ENCODE peak calls at places on chromosomes 5 and 9, in eight cellular contexts. L is fibroblast of villous mesenchyme, Q is ovary, X is NB4, B is endodermal cell, G is lung, Y is BJ, K is heart left ventricle. I is an unnamed sample.

GRCh38 chr9:96604005-96604320 is 15.7 kb downstream of the CDC14B start:
- DNase-seq in L (peak; percentile 17), Q (no peak), X (no peak), B (no peak), G (no peak), Y (no peak), K (no peak), I (peak; percentile 76)

GRCh38 chr9:27308691-27309390 is 11.9 kb upstream of the EQTN start:
- DNase-seq in L (no peak), Q (no peak), X (no peak), B (peak; percentile 53), G (no peak), Y (no peak), K (no peak), I (no peak)

GRCh38 chr9:126965541-126966428 is 51.2 kb downstream of the RALGPS1 start:
- DNase-seq in L (peak; percentile 72), Q (peak; percentile 24), X (peak; percentile 69), B (peak; percentile 86), G (no peak), Y (no peak), K (peak; percentile 43), I (peak; percentile 73)

GRCh38 chr5:94433393-94434149 is 184.8 kb downstream of the KIAA0825 start:
- DNase-seq in L (peak; percentile 93), Q (no peak), X (peak; percentile 83), B (no peak), G (peak; percentile 32), Y (peak; percentile 73), K (no peak), I (peak; percentile 67)

GRCh38 chr5:26889810-26890209 is 148.6 kb downstream of the CDH9 start:
- DNase-seq in L (no peak), Q (no peak), X (no peak), B (no peak), G (no peak), Y (no peak), K (no peak), I (no peak)

GRCh38 chr5:126896170-126896717 is 119.3 kb downstream of the LMNB1 start:
- DNase-seq in L (no peak), Q (no peak), X (no peak), B (no peak), G (no peak), Y (no peak), K (no peak), I (no peak)

GRCh38 chr9:126781186-126781585 is 23.7 kb upstream of the ZBTB43 start:
- DNase-seq in L (no peak), Q (no peak), X (no peak), B (no peak), G (no peak), Y (no peak), K (no peak), I (no peak)

GRCh38 chr9:130446111-130446861 is 1.5 kb downstream of the ASS1 start:
- DNase-seq in L (peak; percentile 91), Q (peak; percentile 97), X (peak; percentile 91), B (peak; percentile 77), G (peak; percentile 79), Y (peak; percentile 90), K (peak; percentile 89), I (peak; percentile 96)

GRCh38 chr5:134458234-134458633 is 46.6 kb upstream of the CDKN2AIPNL start:
- DNase-seq in L (peak; percentile 58), Q (peak; percentile 40), X (no peak), B (no peak), G (no peak), Y (no peak), K (peak; percentile 66), I (peak; percentile 67)

GRCh38 chr9:70020217-70020616 is 23.4 kb upstream of the MAMDC2 start:
- DNase-seq in L (no peak), Q (no peak), X (no peak), B (peak; percentile 54), G (no peak), Y (no peak), K (no peak), I (no peak)

GRCh38 chr9:75185585-75186170 is 97.4 kb downstream of the OSTF1 start:
- DNase-seq in L (peak; percentile 19), Q (no peak), X (peak; percentile 45), B (peak; percentile 84), G (no peak), Y (no peak), K (no peak), I (peak; percentile 18)

GRCh38 chr9:116208417-116209232 is 55.0 kb downstream of the PAPPA start:
- DNase-seq in L (peak; percentile 72), Q (no peak), X (no peak), B (no peak), G (no peak), Y (no peak), K (no peak), I (peak; percentile 65)

GRCh38 chr5:132380741-132381140 is 11.2 kb downstream of the SLC22A5 start:
- DNase-seq in L (no peak), Q (no peak), X (no peak), B (no peak), G (no peak), Y (no peak), K (no peak), I (no peak)

GRCh38 chr9:93093081-93093448 is 3.0 kb upstream of the CARD19 start:
- DNase-seq in L (peak; percentile 51), Q (peak; percentile 18), X (no peak), B (peak; percentile 14), G (no peak), Y (no peak), K (peak; percentile 7), I (no peak)

GRCh38 chr5:38892363-38892762 is 46.6 kb downstream of the OSMR start:
- DNase-seq in L (no peak), Q (no peak), X (no peak), B (no peak), G (no peak), Y (no peak), K (no peak), I (no peak)

GRCh38 chr9:108478431-108478837 is 377.4 kb downstream of the ACTL7B start:
- DNase-seq in L (peak; percentile 96), Q (no peak), X (peak; percentile 2), B (no peak), G (peak; percentile 35), Y (no peak), K (no peak), I (peak; percentile 99)

DNA sequence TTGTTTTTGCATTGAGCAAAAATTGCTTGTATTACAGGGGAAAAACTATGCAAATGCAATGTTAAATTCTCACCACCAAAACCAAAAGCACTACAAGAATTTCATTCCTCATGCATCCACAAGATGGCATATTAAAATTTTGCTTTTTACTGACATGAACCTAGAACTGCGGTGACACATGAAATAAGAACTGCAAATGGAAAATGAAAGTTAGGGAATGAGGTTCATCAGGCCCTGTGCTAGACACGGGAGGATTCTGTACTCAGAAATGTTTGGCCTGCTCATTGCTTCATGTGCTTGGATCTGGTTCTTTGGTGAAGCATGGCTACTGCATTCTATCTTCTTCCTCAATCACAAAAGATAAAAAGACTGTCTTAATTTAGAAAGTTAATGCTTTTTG is 9.1 kb upstream of the RFK start:
- DNase-seq in L (peak; percentile 85), Q (no peak), X (peak; percentile 69), B (no peak), G (no peak), Y (peak; percentile 47), K (no peak), I (peak; percentile 90)
- H3K4me3 ChIP-seq in L (no peak overlapping the region), Q (no peak overlapping the region), X (no peak overlapping the region), B (no peak overlapping the region), G (no peak overlapping the region), Y (no peak overlapping the region), K (no peak overlapping the region), I (peak overlapping the region; percentile 19)

GRCh38 chr5:148523139-148523538 is 131.2 kb downstream of the HTR4 start:
- DNase-seq in L (no peak), Q (no peak), X (no peak), B (peak; percentile 63), G (no peak), Y (no peak), K (no peak), I (no peak)
- TF ChIP-seq CTCF in L (no peak), Q (no peak), X (no peak), B (peak; percentile 63), G (no peak), Y (no peak), K (no peak), I (no peak)

DNA sequence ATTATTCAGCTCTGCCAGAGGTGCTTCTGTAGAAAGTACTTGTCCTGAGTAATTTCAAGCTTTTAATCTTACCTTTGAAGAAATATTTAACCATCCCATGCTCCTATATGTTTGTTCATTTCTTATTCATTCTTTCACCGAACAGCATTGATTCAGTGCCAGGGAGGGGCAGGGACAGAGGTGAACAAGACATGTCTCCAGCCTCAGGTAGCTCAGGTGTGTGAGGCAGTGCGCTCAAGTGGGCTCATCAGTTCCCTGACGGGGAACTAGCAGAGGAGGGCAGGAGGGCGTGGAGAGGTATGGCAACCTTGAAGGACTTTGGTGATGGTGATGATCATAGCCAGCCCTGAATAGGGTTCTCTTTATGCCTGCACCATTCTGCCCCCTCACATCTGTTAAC is 25.9 kb downstream of the ERGIC1 start:
- DNase-seq in L (no peak), Q (no peak), X (no peak), B (no peak), G (peak; percentile 64), Y (no peak), K (no peak), I (no peak)
- H3K4me3 ChIP-seq in L (no peak overlapping the region), Q (no peak overlapping the region), X (no peak overlapping the region), B (no peak overlapping the region), G (no peak overlapping the region), Y (no peak overlapping the region), K (no peak overlapping the region), I (no peak overlapping the region)

DNA sequence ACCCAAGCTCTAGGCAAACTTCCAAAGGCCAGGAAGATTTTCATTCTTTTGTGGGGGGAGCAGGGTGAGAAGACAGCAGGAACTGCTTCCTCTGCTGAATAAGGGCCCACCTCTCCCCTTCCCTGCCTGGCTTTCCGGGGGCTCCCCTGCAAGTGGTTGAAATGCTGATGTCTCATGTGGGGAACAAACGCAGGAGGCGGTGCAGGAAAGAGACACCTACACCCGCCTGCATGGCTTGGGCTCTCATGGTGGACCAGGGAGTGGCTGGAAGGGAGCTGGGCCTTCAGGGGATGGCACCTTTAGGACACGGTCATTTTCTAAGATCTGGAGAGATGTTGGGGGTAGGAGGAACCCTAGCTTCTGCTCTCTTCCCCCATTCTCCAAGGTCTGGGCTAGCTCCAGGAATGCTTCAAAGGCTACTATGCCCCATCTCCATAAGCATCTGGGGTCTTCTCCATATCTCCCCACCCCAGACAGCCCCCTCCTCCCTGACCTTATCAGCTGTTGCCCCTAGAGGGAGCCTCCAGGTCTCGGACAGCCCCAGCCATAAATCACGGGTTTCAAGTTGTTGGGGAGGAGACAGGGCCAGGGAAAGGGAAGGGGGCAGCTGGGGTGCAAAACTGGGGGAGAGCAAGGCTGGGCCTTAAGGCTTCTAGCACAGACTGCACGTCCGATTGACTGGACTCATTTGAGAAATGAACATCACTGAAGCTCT is 76.6 kb downstream of the PSD2 start:
- DNase-seq in L (no peak), Q (no peak), X (no peak), B (peak; percentile 68), G (no peak), Y (no peak), K (no peak), I (no peak)
- TF ChIP-seq CTCF in L (no peak), Q (no peak), X (peak; percentile 29), B (peak; percentile 64), G (no peak), Y (no peak), K (no peak), I (no peak)

DNA sequence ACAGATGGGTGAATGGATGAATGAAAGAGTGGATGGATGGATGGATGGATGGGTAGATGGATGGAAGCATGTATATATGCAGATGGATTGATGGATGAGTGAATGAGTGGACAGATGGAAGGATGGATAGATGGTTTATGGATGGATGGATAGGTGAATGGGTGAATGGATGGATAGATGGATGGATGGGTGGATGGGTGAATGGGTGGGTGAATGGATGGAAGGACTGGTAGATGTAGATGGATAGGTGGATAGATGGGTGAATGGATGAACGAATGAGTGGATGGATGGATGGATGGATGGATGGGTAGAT is 85.1 kb downstream of the COL5A1 start:
- DNase-seq in L (no peak), Q (no peak), X (no peak), B (no peak), G (no peak), Y (no peak), K (no peak), I (no peak)
- H3K4me3 ChIP-seq in L (no peak overlapping the region), Q (no peak overlapping the region), X (no peak overlapping the region), B (no peak overlapping the region), G (no peak overlapping the region), Y (no peak overlapping the region), K (no peak overlapping the region), I (no peak overlapping the region)